ENCODE peak calls at places on chromosomes 13 and 19, in seven cellular contexts. D, Y, U, H, O, X and N are unnamed samples.

GRCh38 chr13:96984061-96984508 is 10.2 kb downstream of the OXGR1 start:
- DNase-seq in Y (peak; percentile 69), D (peak; percentile 21), U (no peak), O (no peak), H (peak; percentile 24), X (peak; percentile 66), N (no peak)

GRCh38 chr19:15234525-15235130 is 2.4 kb upstream of the EPHX3 start:
- DNase-seq in O (peak; percentile 10), Y (no peak), H (no peak), D (no peak), X (no peak), U (no peak), N (no peak)

GRCh38 chr13:113819731-113820715 is 43.9 kb downstream of the GAS6 start:
- DNase-seq in O (no peak), D (no peak), U (no peak), Y (no peak), X (no peak), H (no peak), N (no peak)

GRCh38 chr13:51843529-51843928 is 1.4 kb downstream of the TMEM272 start:
- DNase-seq in H (no peak), D (no peak), X (no peak), Y (no peak), O (no peak), U (no peak), N (no peak)

GRCh38 chr13:77740931-77741586 is 43.6 kb downstream of the SLAIN1 start:
- DNase-seq in O (no peak), D (no peak), U (no peak), Y (no peak), H (no peak), X (no peak), N (no peak)

GRCh38 chr13:112951674-112952371 is 17.2 kb upstream of the MCF2L start:
- DNase-seq in H (no peak), D (no peak), O (no peak), X (no peak), Y (no peak), U (no peak), N (no peak)

GRCh38 chr19:3499738-3500428 is 591 bp downstream of the DOHH start:
- DNase-seq in X (no peak), D (no peak), U (no peak), Y (no peak), O (no peak), H (no peak), N (no peak)

GRCh38 chr13:71643466-71643865 is 223.5 kb downstream of the DACH1 start:
- DNase-seq in U (no peak), Y (no peak), O (no peak), H (no peak), D (no peak), X (no peak), N (no peak)

GRCh38 chr19:17303940-17304267 is 679 bp upstream of the ABHD8 start:
- DNase-seq in O (no peak), H (no peak), D (no peak), X (peak; percentile 35), U (no peak), Y (no peak), N (no peak)

GRCh38 chr19:13956365-13956744 is 4.0 kb downstream of the DCAF15 start:
- DNase-seq in H (no peak), X (no peak), O (no peak), U (no peak), Y (no peak), D (no peak), N (no peak)

GRCh38 chr19:50703915-50704548 is 15.6 kb downstream of the SHANK1 start:
- DNase-seq in O (no peak), U (no peak), H (no peak), D (peak; percentile 48), X (no peak), Y (peak; percentile 51), N (no peak)

GRCh38 chr13:113393572-113394503 is 29.9 kb upstream of the GRTP1 start:
- DNase-seq in Y (peak; percentile 77), O (peak; percentile 59), U (peak; percentile 37), D (peak; percentile 90), H (peak; percentile 78), X (peak; percentile 80), N (peak; percentile 75)

GRCh38 chr13:66624302-66624701 is 605.8 kb downstream of the PCDH9 start:
- DNase-seq in X (no peak), O (no peak), H (no peak), U (no peak), Y (no peak), D (no peak), N (no peak)

GRCh38 chr19:45440873-45441654 is 17.3 kb upstream of the ERCC1 start:
- DNase-seq in O (peak; percentile 57), D (no peak), Y (peak; percentile 34), U (no peak), H (no peak), X (no peak), N (no peak)

GRCh38 chr19:18340237-18340989 is at the start of gene PGPEP1:
- DNase-seq in D (peak; percentile 78), Y (peak; percentile 67), X (peak; percentile 64), U (no peak), O (peak; percentile 41), H (peak; percentile 67), N (peak; percentile 92)

GRCh38 chr19:18342090-18342632 is 1.8 kb downstream of the PGPEP1 start:
- DNase-seq in H (no peak), U (no peak), Y (no peak), O (no peak), X (no peak), D (no peak), N (no peak)

GRCh38 chr19:18338471-18339001 is 1.9 kb upstream of the PGPEP1 start:
- DNase-seq in H (no peak), O (no peak), Y (no peak), X (peak; percentile 26), D (no peak), U (no peak), N (no peak)

GRCh38 chr19:18339703-18340102 is 695 bp upstream of the PGPEP1 start:
- DNase-seq in H (no peak), O (peak; percentile 25), Y (peak; percentile 28), U (no peak), X (no peak), D (peak; percentile 19), N (no peak)

DNA sequence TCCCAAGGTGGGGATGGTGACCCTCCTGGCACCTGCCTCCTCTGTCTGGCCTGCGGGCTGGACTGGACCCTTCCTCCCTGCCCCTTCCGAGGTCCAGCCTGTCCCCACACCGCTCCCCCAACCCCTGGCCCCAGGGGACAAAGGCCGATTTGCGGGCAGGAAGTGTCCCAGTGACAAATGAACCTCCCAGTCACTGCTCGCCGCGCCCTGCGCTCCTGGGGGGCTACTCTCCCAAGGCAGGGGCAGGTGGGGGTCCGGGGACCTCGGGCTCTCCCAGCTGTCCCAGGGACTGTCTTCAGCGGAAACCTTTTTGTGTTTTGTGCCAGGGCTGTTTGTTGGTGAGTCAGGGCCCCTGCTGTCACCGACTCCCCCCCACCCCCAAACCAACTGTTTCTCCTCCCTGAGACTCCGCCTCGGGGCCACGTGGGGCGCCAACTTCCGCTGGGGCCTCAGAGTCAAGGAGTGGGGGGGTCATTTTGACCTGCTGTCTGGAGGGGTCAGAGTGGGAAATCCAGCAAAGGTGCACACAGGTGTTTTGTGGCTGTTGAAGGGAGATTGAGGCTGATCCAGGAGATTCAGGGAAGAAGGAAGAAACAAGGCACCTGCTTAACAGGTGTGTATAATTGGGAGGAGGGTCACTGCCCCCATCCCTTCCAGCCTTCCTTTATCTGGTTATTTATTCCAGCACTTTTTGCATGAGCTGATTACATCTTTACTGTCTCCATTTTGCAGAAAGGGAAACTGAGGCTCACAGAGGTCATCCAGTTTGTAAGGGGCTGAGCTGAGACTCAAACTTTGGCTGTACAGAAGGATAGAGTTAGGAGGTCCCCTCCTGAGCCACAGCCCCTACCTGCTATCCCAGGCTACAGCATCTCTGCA is 831 bp downstream of the PGPEP1 start:
- DNase-seq in O (peak; percentile 42), U (no peak), D (peak; percentile 54), Y (peak; percentile 51), H (no peak), X (peak; percentile 56), N (no peak)
- TF ChIP-seq CTCF in O (no peak), U (peak; percentile 13), D (no peak), Y (no peak), H (no peak), X (no peak), N (no peak)

GRCh38 chr19:57436392-57436791 is 1.3 kb downstream of the ZNF749 start:
- DNase-seq in X (no peak), O (no peak), U (no peak), Y (no peak), H (no peak), D (no peak), N (no peak)
- TF ChIP-seq CTCF in X (no peak), O (no peak), U (no peak), Y (no peak), H (no peak), D (no peak), N (no peak)

GRCh38 chr13:40789275-40790231 is at the start of gene SLC25A15:
- DNase-seq in X (peak; percentile 93), U (peak; percentile 46), Y (peak; percentile 81), H (peak; percentile 86), O (peak; percentile 72), D (peak; percentile 83), N (peak; percentile 63)
- TF ChIP-seq CTCF in X (no peak), U (peak; percentile 5), Y (no peak), H (peak; percentile 59), O (peak; percentile 43), D (no peak), N (peak; percentile 18)

DNA sequence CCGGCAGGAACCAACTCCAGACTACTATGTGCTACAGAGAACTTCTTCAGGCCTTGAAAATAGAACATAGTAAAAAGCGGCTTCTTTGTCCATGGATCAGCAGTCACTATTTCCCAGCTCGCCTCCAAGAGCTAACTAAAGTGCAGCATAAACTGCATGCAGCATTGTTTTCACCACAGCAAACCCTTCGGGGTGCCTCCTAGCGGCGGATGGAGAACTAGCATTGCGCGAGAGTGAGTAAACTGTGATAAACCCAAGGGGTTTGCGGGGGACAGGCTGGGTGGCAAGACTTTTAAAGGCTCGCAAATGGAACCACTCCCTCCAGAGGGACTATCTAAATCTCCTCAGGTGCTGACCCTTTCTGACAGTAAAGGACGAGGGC is 21.6 kb upstream of the SGCG start:
- DNase-seq in U (no peak), O (peak; percentile 13), Y (peak; percentile 31), D (peak; percentile 82), H (no peak), X (no peak), N (peak; percentile 45)
- TF ChIP-seq CTCF in U (peak; percentile 74), O (peak; percentile 48), Y (peak; percentile 61), D (peak; percentile 82), H (peak; percentile 21), X (no peak), N (peak; percentile 33)